ENCODE peak calls at places on chromosomes 7 and 10, in ten cellular contexts. One of them, this sample, is unnamed.

GRCh38 chr7:1134951-1135350 is 25.0 kb downstream of the ZFAND2A start:
- DNase-seq in NB4: no peak
- DNase-seq in left ventricle myocardium inferior: no peak
- DNase-seq in GM23338: no peak
- DNase-seq in cardiac muscle cell: no peak
- DNase-seq in IMR-90: no peak
- DNase-seq in cardiac fibroblast: no peak
- DNase-seq in hepatocyte: no peak
- DNase-seq in astrocyte of the spinal cord: no peak
- DNase-seq in AG09309: no peak
- DNase-seq in this sample: no peak

GRCh38 chr10:93837783-93838677 is 55.7 kb upstream of the SLC35G1 start:
- DNase-seq in NB4: no peak
- DNase-seq in left ventricle myocardium inferior: no peak
- DNase-seq in GM23338: no peak
- DNase-seq in cardiac muscle cell: no peak
- DNase-seq in IMR-90: no peak
- DNase-seq in cardiac fibroblast: no peak
- DNase-seq in hepatocyte: no peak
- DNase-seq in astrocyte of the spinal cord: no peak
- DNase-seq in AG09309: no peak
- DNase-seq in this sample: no peak

GRCh38 chr7:143381427-143382125 is 431 bp downstream of the ZYX start:
- DNase-seq in NB4: no peak
- DNase-seq in left ventricle myocardium inferior: peak; percentile 83
- DNase-seq in GM23338: no peak
- DNase-seq in cardiac muscle cell: peak; percentile 91
- DNase-seq in IMR-90: peak; percentile 79
- DNase-seq in cardiac fibroblast: peak; percentile 84
- DNase-seq in hepatocyte: peak; percentile 82
- DNase-seq in astrocyte of the spinal cord: peak; percentile 80
- DNase-seq in AG09309: peak; percentile 38
- DNase-seq in this sample: peak; percentile 48

GRCh38 chr10:844552-844951 is 87.0 kb downstream of the LARP4B start:
- DNase-seq in NB4: peak; percentile 11
- DNase-seq in left ventricle myocardium inferior: no peak
- DNase-seq in GM23338: no peak
- DNase-seq in cardiac muscle cell: peak; percentile 64
- DNase-seq in IMR-90: peak; percentile 37
- DNase-seq in cardiac fibroblast: peak; percentile 85
- DNase-seq in hepatocyte: no peak
- DNase-seq in astrocyte of the spinal cord: peak; percentile 32
- DNase-seq in AG09309: peak; percentile 25
- DNase-seq in this sample: no peak

GRCh38 chr10:51103818-51104217 is 29.5 kb downstream of the PRKG1 start:
- DNase-seq in NB4: no peak
- DNase-seq in left ventricle myocardium inferior: no peak
- DNase-seq in GM23338: no peak
- DNase-seq in cardiac muscle cell: peak; percentile 17
- DNase-seq in IMR-90: peak; percentile 42
- DNase-seq in cardiac fibroblast: peak; percentile 80
- DNase-seq in hepatocyte: no peak
- DNase-seq in astrocyte of the spinal cord: no peak
- DNase-seq in AG09309: no peak
- DNase-seq in this sample: no peak

GRCh38 chr7:155869784-155870076 is 57.5 kb upstream of the SHH start:
- DNase-seq in NB4: no peak
- DNase-seq in left ventricle myocardium inferior: no peak
- DNase-seq in GM23338: no peak
- DNase-seq in cardiac muscle cell: no peak
- DNase-seq in IMR-90: no peak
- DNase-seq in cardiac fibroblast: no peak
- DNase-seq in hepatocyte: no peak
- DNase-seq in astrocyte of the spinal cord: no peak
- DNase-seq in AG09309: no peak
- DNase-seq in this sample: no peak

GRCh38 chr10:24893127-24893526 is 59.3 kb downstream of the PRTFDC1 start:
- DNase-seq in NB4: no peak
- DNase-seq in left ventricle myocardium inferior: no peak
- DNase-seq in GM23338: no peak
- DNase-seq in cardiac muscle cell: peak; percentile 73
- DNase-seq in IMR-90: peak; percentile 49
- DNase-seq in cardiac fibroblast: peak; percentile 46
- DNase-seq in hepatocyte: no peak
- DNase-seq in astrocyte of the spinal cord: no peak
- DNase-seq in AG09309: no peak
- DNase-seq in this sample: no peak

GRCh38 chr7:143884978-143885559 is 16.9 kb downstream of the TCAF1 start:
- DNase-seq in NB4: no peak
- DNase-seq in left ventricle myocardium inferior: peak; percentile 34
- DNase-seq in GM23338: peak; percentile 92
- DNase-seq in cardiac muscle cell: peak; percentile 85
- DNase-seq in IMR-90: peak; percentile 72
- DNase-seq in cardiac fibroblast: peak; percentile 50
- DNase-seq in hepatocyte: peak; percentile 84
- DNase-seq in astrocyte of the spinal cord: peak; percentile 80
- DNase-seq in AG09309: no peak
- DNase-seq in this sample: peak; percentile 37

GRCh38 chr7:101916041-101916800 is 98.8 kb downstream of the CUX1 start:
- DNase-seq in NB4: no peak
- DNase-seq in left ventricle myocardium inferior: no peak
- DNase-seq in GM23338: no peak
- DNase-seq in cardiac muscle cell: no peak
- DNase-seq in IMR-90: no peak
- DNase-seq in cardiac fibroblast: no peak
- DNase-seq in hepatocyte: no peak
- DNase-seq in astrocyte of the spinal cord: no peak
- DNase-seq in AG09309: no peak
- DNase-seq in this sample: no peak

GRCh38 chr10:3043512-3044368 is 23.6 kb upstream of the PFKP start:
- DNase-seq in NB4: peak; percentile 66
- DNase-seq in left ventricle myocardium inferior: peak; percentile 52
- DNase-seq in GM23338: peak; percentile 86
- DNase-seq in cardiac muscle cell: peak; percentile 78
- DNase-seq in IMR-90: peak; percentile 80
- DNase-seq in cardiac fibroblast: peak; percentile 87
- DNase-seq in hepatocyte: peak; percentile 83
- DNase-seq in astrocyte of the spinal cord: peak; percentile 82
- DNase-seq in AG09309: peak; percentile 43
- DNase-seq in this sample: peak; percentile 64

GRCh38 chr7:29748286-29749099 is 57.8 kb upstream of the WIPF3 start:
- DNase-seq in NB4: peak; percentile 59
- DNase-seq in left ventricle myocardium inferior: no peak
- DNase-seq in GM23338: peak; percentile 77
- DNase-seq in cardiac muscle cell: peak; percentile 72
- DNase-seq in IMR-90: peak; percentile 45
- DNase-seq in cardiac fibroblast: peak; percentile 74
- DNase-seq in hepatocyte: peak; percentile 80
- DNase-seq in astrocyte of the spinal cord: peak; percentile 43
- DNase-seq in AG09309: peak; percentile 3
- DNase-seq in this sample: peak; percentile 27

GRCh38 chr7:156897673-156898072 is 4.7 kb upstream of the LMBR1 start:
- DNase-seq in NB4: no peak
- DNase-seq in left ventricle myocardium inferior: no peak
- DNase-seq in GM23338: peak; percentile 24
- DNase-seq in cardiac muscle cell: peak; percentile 35
- DNase-seq in IMR-90: peak; percentile 34
- DNase-seq in cardiac fibroblast: peak; percentile 53
- DNase-seq in hepatocyte: no peak
- DNase-seq in astrocyte of the spinal cord: no peak
- DNase-seq in AG09309: no peak
- DNase-seq in this sample: no peak

GRCh38 chr7:121330053-121330833 is 1.4 kb downstream of the WNT16 start:
- DNase-seq in NB4: no peak
- DNase-seq in left ventricle myocardium inferior: no peak
- DNase-seq in GM23338: peak; percentile 71
- DNase-seq in cardiac muscle cell: no peak
- DNase-seq in IMR-90: no peak
- DNase-seq in cardiac fibroblast: peak; percentile 32
- DNase-seq in hepatocyte: no peak
- DNase-seq in astrocyte of the spinal cord: peak; percentile 53
- DNase-seq in AG09309: no peak
- DNase-seq in this sample: no peak

GRCh38 chr10:75272896-75273295 is 37.1 kb upstream of the COMTD1 start:
- DNase-seq in NB4: no peak
- DNase-seq in left ventricle myocardium inferior: no peak
- DNase-seq in GM23338: no peak
- DNase-seq in cardiac muscle cell: no peak
- DNase-seq in IMR-90: no peak
- DNase-seq in cardiac fibroblast: no peak
- DNase-seq in hepatocyte: no peak
- DNase-seq in astrocyte of the spinal cord: no peak
- DNase-seq in AG09309: no peak
- DNase-seq in this sample: no peak

GRCh38 chr10:75281980-75282379 is 46.2 kb upstream of the COMTD1 start:
- DNase-seq in NB4: no peak
- DNase-seq in left ventricle myocardium inferior: no peak
- DNase-seq in GM23338: no peak
- DNase-seq in cardiac muscle cell: no peak
- DNase-seq in IMR-90: no peak
- DNase-seq in cardiac fibroblast: no peak
- DNase-seq in hepatocyte: peak; percentile 29
- DNase-seq in astrocyte of the spinal cord: no peak
- DNase-seq in AG09309: no peak
- DNase-seq in this sample: no peak

GRCh38 chr10:75276029-75276872 is 40.5 kb upstream of the COMTD1 start:
- DNase-seq in NB4: no peak
- DNase-seq in left ventricle myocardium inferior: no peak
- DNase-seq in GM23338: peak; percentile 58
- DNase-seq in cardiac muscle cell: peak; percentile 11
- DNase-seq in IMR-90: no peak
- DNase-seq in cardiac fibroblast: no peak
- DNase-seq in hepatocyte: no peak
- DNase-seq in astrocyte of the spinal cord: no peak
- DNase-seq in AG09309: no peak
- DNase-seq in this sample: no peak
- H3K4me3 ChIP-seq in NB4: no peak overlapping the region
- H3K4me3 ChIP-seq in left ventricle myocardium inferior: peak overlapping the region; percentile 41
- H3K4me3 ChIP-seq in GM23338: peak overlapping the region; percentile 46
- H3K4me3 ChIP-seq in cardiac muscle cell: no peak overlapping the region
- H3K4me3 ChIP-seq in IMR-90: no peak overlapping the region
- H3K4me3 ChIP-seq in cardiac fibroblast: no peak overlapping the region
- H3K4me3 ChIP-seq in hepatocyte: no peak overlapping the region
- H3K4me3 ChIP-seq in astrocyte of the spinal cord: no peak overlapping the region
- H3K4me3 ChIP-seq in AG09309: no peak overlapping the region
- H3K4me3 ChIP-seq in this sample: no peak overlapping the region

GRCh38 chr10:29535778-29536459 is 98.9 kb downstream of the SVIL start:
- DNase-seq in NB4: no peak
- DNase-seq in left ventricle myocardium inferior: no peak
- DNase-seq in GM23338: no peak
- DNase-seq in cardiac muscle cell: no peak
- DNase-seq in IMR-90: no peak
- DNase-seq in cardiac fibroblast: no peak
- DNase-seq in hepatocyte: no peak
- DNase-seq in astrocyte of the spinal cord: no peak
- DNase-seq in AG09309: no peak
- DNase-seq in this sample: no peak
- TF ChIP-seq CTCF in NB4: no peak
- TF ChIP-seq CTCF in left ventricle myocardium inferior: no peak
- TF ChIP-seq CTCF in GM23338: peak; percentile 1
- TF ChIP-seq CTCF in cardiac muscle cell: no peak
- TF ChIP-seq CTCF in IMR-90: no peak
- TF ChIP-seq CTCF in cardiac fibroblast: no peak
- TF ChIP-seq CTCF in hepatocyte: no peak
- TF ChIP-seq CTCF in astrocyte of the spinal cord: no peak
- TF ChIP-seq CTCF in AG09309: no peak
- TF ChIP-seq CTCF in this sample: no peak

DNA sequence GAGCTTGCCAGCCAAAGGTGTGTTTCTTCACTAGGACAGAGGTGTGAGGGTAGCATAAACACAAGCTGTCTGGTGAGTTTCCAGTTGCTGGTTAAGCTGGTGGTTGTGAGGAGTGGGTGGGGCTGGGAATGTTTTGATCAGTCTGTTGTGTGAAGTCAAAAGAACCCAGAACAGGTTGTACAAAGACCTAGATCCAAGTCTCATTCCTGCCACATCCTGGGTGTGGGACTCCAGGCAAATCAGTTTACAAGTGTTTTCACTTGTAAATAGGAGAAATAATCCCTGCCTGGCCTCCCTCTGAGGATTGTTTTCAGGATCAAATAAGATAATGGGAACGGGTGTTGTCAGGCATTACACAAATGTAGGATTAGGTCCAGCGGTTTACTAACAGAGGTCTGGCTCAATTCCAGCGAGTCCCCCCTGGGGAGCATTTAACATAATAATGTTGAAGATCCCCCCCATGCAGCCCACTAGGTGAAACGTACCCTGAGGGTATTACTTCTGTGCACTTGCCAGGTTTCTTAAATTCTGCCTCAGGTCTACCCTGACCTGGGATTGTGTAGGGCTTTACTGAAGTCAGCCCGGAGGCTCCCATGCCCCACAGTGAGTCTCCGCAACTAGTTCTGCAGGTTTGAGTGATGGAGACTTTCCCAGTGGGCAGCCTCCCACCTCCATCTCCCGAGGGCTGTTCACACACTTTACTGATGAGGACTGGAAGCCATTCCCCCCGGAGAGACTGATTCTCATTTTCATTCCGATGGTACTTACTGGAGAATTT is 2.6 kb upstream of the FRAT2 start:
- DNase-seq in NB4: no peak
- DNase-seq in left ventricle myocardium inferior: no peak
- DNase-seq in GM23338: peak; percentile 79
- DNase-seq in cardiac muscle cell: no peak
- DNase-seq in IMR-90: no peak
- DNase-seq in cardiac fibroblast: no peak
- DNase-seq in hepatocyte: peak; percentile 45
- DNase-seq in astrocyte of the spinal cord: no peak
- DNase-seq in AG09309: no peak
- DNase-seq in this sample: no peak
- H3K4me3 ChIP-seq in NB4: no peak overlapping the region
- H3K4me3 ChIP-seq in left ventricle myocardium inferior: peak overlapping the region; percentile 30
- H3K4me3 ChIP-seq in GM23338: peak overlapping the region; percentile 43
- H3K4me3 ChIP-seq in cardiac muscle cell: no peak overlapping the region
- H3K4me3 ChIP-seq in IMR-90: no peak overlapping the region
- H3K4me3 ChIP-seq in cardiac fibroblast: no peak overlapping the region
- H3K4me3 ChIP-seq in hepatocyte: no peak overlapping the region
- H3K4me3 ChIP-seq in astrocyte of the spinal cord: no peak overlapping the region
- H3K4me3 ChIP-seq in AG09309: no peak overlapping the region
- H3K4me3 ChIP-seq in this sample: no peak overlapping the region

DNA sequence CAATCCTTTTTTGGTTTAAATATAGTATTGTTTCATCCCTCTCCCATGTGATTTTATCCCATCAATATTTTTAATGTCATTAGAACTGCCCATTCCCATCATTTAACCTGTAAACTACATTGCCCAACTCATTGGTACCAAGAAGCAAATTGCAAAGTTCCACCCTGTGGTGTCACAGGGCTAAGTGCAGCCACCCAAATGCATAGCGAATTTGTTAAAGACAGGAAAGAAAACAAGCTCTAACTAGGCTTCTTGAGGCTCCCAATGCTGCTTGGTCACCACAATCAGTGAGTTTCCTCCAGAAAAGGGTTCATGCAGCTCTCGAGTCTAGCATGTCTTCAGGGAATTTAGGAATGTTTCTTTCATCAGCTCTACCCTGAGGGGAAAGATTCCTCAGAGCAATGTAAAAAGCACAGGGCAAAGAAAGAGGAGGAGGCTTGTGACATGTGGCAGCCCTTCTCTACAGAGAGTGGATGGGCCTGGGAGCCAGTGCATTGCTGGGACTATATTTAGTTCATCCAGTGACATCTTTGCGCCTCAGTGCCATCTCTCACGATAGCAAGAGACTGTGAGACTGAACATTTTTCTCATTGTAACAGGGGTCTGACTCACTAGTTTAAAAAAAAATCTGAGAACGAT is 58.1 kb downstream of the CAV1 start:
- DNase-seq in NB4: no peak
- DNase-seq in left ventricle myocardium inferior: no peak
- DNase-seq in GM23338: no peak
- DNase-seq in cardiac muscle cell: peak; percentile 79
- DNase-seq in IMR-90: peak; percentile 80
- DNase-seq in cardiac fibroblast: peak; percentile 94
- DNase-seq in hepatocyte: no peak
- DNase-seq in astrocyte of the spinal cord: peak; percentile 61
- DNase-seq in AG09309: peak; percentile 85
- DNase-seq in this sample: no peak
- TF ChIP-seq CTCF in NB4: no peak
- TF ChIP-seq CTCF in left ventricle myocardium inferior: peak; percentile 5
- TF ChIP-seq CTCF in GM23338: no peak
- TF ChIP-seq CTCF in cardiac muscle cell: no peak
- TF ChIP-seq CTCF in IMR-90: no peak
- TF ChIP-seq CTCF in cardiac fibroblast: no peak
- TF ChIP-seq CTCF in hepatocyte: no peak
- TF ChIP-seq CTCF in astrocyte of the spinal cord: no peak
- TF ChIP-seq CTCF in AG09309: no peak
- TF ChIP-seq CTCF in this sample: no peak

This sample was measured in astrocyte of the cerebellum.